ENCODE peak calls at places on chromosome 18, in seven cellular contexts. M is GM12878, P is heart right ventricle, A is uterus, R is ovary, X is astrocyte, N is PC-9. L is an unnamed sample. For H3K4me1, the result is how much of the 10 kb centered on the place peaks cover.

GRCh38 chr18:68017385-68017784 is 500.9 kb upstream of the DSEL start:
- DNase-seq in A (no peak), P (no peak), M (no peak), X (no peak), N (no peak), R (no peak), L (no peak)

GRCh38 chr18:70293166-70293565 is 4.3 kb downstream of the SOCS6 start:
- DNase-seq in R (no peak), M (no peak), X (no peak), N (no peak), A (no peak), P (no peak), L (no peak)

GRCh38 chr18:75473316-75473715 is 45.8 kb upstream of the SMIM21 start:
- DNase-seq in X (peak), A (no peak), R (no peak), M (no peak), P (no peak), N (no peak), L (no peak)

GRCh38 chr18:10113156-10114022 is 199.6 kb downstream of the VAPA start:
- DNase-seq in N (no peak), P (no peak), R (no peak), X (no peak), M (no peak), A (no peak), L (no peak)

GRCh38 chr18:73842795-73843394 is 304.7 kb downstream of the FBXO15 start:
- DNase-seq in N (peak), P (peak), R (no peak), M (peak), A (no peak), X (peak), L (no peak)

GRCh38 chr18:59050661-59051057 is 89.0 kb upstream of the SEC11C start:
- DNase-seq in N (no peak), X (no peak), M (no peak), P (no peak), R (no peak), A (no peak), L (no peak)

GRCh38 chr18:22800551-22800951 is 132.6 kb upstream of the RBBP8 start:
- DNase-seq in M (no peak), N (no peak), A (no peak), X (no peak), R (no peak), P (no peak), L (no peak)

GRCh38 chr18:37440206-37440605 is 125.4 kb downstream of the CELF4 start:
- DNase-seq in P (peak), N (no peak), M (no peak), A (no peak), X (no peak), R (peak), L (no peak)

GRCh38 chr18:76465630-76466409 is 29.2 kb downstream of the ZNF516 start:
- DNase-seq in N (no peak), R (no peak), A (peak), X (no peak), P (no peak), M (no peak), L (no peak)

GRCh38 chr18:22363867-22364463 is 53.8 kb downstream of the CTAGE1 start:
- DNase-seq in P (no peak), M (no peak), R (no peak), X (no peak), A (no peak), N (no peak), L (no peak)

GRCh38 chr18:58427321-58427720 is 201.6 kb downstream of the ALPK2 start:
- DNase-seq in N (no peak), M (no peak), P (no peak), A (no peak), X (no peak), R (no peak), L (no peak)

GRCh38 chr18:33805592-33805991 is 227.6 kb downstream of the ASXL3 start:
- DNase-seq in A (no peak), M (no peak), N (no peak), R (no peak), X (no peak), P (no peak), L (no peak)

GRCh38 chr18:61639886-61640285 is 252.9 kb downstream of the RNF152 start:
- DNase-seq in R (no peak), P (no peak), N (no peak), X (no peak), A (no peak), M (no peak), L (no peak)

GRCh38 chr18:6482198-6482977 is 67.7 kb upstream of the L3MBTL4 start:
- DNase-seq in N (peak), R (peak), P (peak), X (peak), M (no peak), A (peak), L (peak)

GRCh38 chr18:66764225-66764624 is 160.3 kb upstream of the CDH19 start:
- DNase-seq in A (no peak), P (peak), R (no peak), N (no peak), X (no peak), M (no peak), L (no peak)

GRCh38 chr18:58314284-58314683 is 270.3 kb downstream of the NEDD4L start:
- DNase-seq in R (no peak), N (peak), P (peak), X (peak), A (peak), M (no peak), L (no peak)

GRCh38 chr18:33157893-33158292 is 282.6 kb downstream of the CCDC178 start:
- DNase-seq in R (no peak), N (no peak), P (no peak), X (peak), M (no peak), A (no peak), L (no peak)

GRCh38 chr18:74942319-74942910 is 266.5 kb downstream of the PTGR3 start:
- DNase-seq in A (no peak), X (peak), P (no peak), R (no peak), M (peak), N (no peak), L (no peak)

GRCh38 chr18:30265190-30265589 is 777.4 kb downstream of the DSC3 start:
- DNase-seq in P (no peak), N (no peak), X (no peak), M (no peak), A (no peak), R (no peak), L (no peak)

GRCh38 chr18:24734058-24734457 is 273.6 kb downstream of the HRH4 start:
- DNase-seq in X (no peak), M (no peak), R (no peak), N (no peak), P (peak), A (no peak), L (no peak)
- TF ChIP-seq CTCF in X (no peak), M (no peak), R (no peak), N (peak), P (peak), A (peak), L (no peak)

GRCh38 chr18:45664824-45665763 is 49.8 kb downstream of the SLC14A2 start:
- DNase-seq in M (no peak), X (peak), N (peak), P (peak), R (peak), A (peak), L (no peak)
- H3K4me1 ChIP-seq in M (under half), X (under half), N (under half), P (under half), R (under half), A (under half), L (under half)

GRCh38 chr18:48615566-48616401 is 77.0 kb downstream of the CTIF start:
- DNase-seq in X (no peak), M (no peak), A (no peak), N (peak), R (no peak), P (no peak), L (no peak)
- TF ChIP-seq CTCF in X (no peak), M (no peak), A (no peak), N (no peak), R (no peak), P (no peak), L (no peak)

DNA sequence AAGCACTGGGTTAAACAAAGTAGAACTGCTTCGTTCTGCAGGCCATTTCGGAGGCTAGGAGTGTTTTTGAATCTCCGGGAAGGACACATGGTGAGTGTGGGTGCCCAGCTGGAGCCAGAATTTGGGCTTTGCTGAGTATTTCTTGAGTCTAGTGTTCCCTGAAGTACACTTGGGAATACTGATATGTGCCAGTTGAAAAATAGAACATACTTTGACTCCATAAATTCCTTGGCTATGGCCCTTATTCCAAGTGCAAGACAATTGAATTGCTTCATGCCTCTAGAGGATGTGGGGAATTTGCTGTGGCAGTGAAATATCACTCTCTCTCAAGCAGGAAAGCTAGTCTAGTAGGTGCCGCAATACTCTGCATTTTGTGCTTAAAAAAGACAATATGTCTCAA is 330.0 kb downstream of the PTPRM start:
- DNase-seq in X (no peak), N (no peak), M (no peak), A (no peak), P (no peak), R (no peak), L (no peak)
- H3K4me1 ChIP-seq in X (under half), N (under half), M (under half), A (under half), P (under half), R (under half), L (under half)

GRCh38 chr18:13500891-13501887 is 225.2 kb downstream of the FAM210A start:
- DNase-seq in N (no peak), M (no peak), P (peak), X (peak), A (peak), R (peak), L (no peak)
- TF ChIP-seq CTCF in N (no peak), M (no peak), P (no peak), X (no peak), A (no peak), R (no peak), L (no peak)

GRCh38 chr18:12837747-12838146 is 46.3 kb downstream of the PTPN2 start:
- DNase-seq in M (no peak), X (peak), R (no peak), P (no peak), N (no peak), A (no peak), L (no peak)
- H3K4me1 ChIP-seq in M (under half), X (under half), R (under half), P (half or more), N (half or more), A (under half), L (under half)

L was measured in upper lobe of right lung.